ENCODE peak calls at places on chromosomes 16 and 17, in nine cellular contexts. X is HEK293T; U is mucosa of descending colon; M is heart left ventricle; J is H7; P is NCI-H1436; A is stimulated activated CD4-positive, alpha-beta T cell treated with anti-CD3 and anti-CD28 coated beads, Interleukin-15, amount 100 ng/mL, for 24 hours; C is GM19239; Y is LHCN-M2. H is an unnamed sample.

GRCh38 chr17:57557793-57558681 is 187.1 kb downstream of the CCDC182 start:
- DNase-seq in U (no peak), M (no peak), J (no peak), P (peak; percentile 55), A (no peak), X (no peak), Y (peak; percentile 83), C (no peak), H (peak; percentile 79)

GRCh38 chr17:16282522-16282921 is 65.5 kb downstream of the PIGL start:
- DNase-seq in X (no peak), P (no peak), A (no peak), U (no peak), C (no peak), Y (peak; percentile 82), M (no peak), J (no peak), H (peak; percentile 84)

GRCh38 chr17:16875662-16876061 is 96.3 kb downstream of the TNFRSF13B start:
- DNase-seq in U (no peak), A (no peak), Y (no peak), X (no peak), M (no peak), P (no peak), C (no peak), J (no peak), H (no peak)

GRCh38 chr16:24929409-24929808 is 83.6 kb downstream of the SLC5A11 start:
- DNase-seq in J (no peak), X (no peak), P (no peak), U (no peak), Y (no peak), C (no peak), A (no peak), M (no peak), H (no peak)

GRCh38 chr17:79777166-79777843 is 643 bp upstream of the CBX2 start:
- DNase-seq in J (peak; percentile 71), X (no peak), Y (peak; percentile 51), U (no peak), A (peak; percentile 56), C (no peak), P (peak; percentile 81), M (peak; percentile 83), H (peak; percentile 46)

GRCh38 chr16:87123356-87124001 is 193.7 kb downstream of the C16orf95 start:
- DNase-seq in J (peak; percentile 23), C (no peak), Y (no peak), X (no peak), A (no peak), U (no peak), P (no peak), M (no peak), H (peak; percentile 52)

GRCh38 chr16:22945361-22945760 is 131.4 kb downstream of the HS3ST2 start:
- DNase-seq in Y (peak; percentile 3), U (no peak), C (no peak), X (no peak), P (no peak), A (no peak), M (no peak), J (no peak), H (no peak)

GRCh38 chr16:73122604-73123386 is 74.9 kb upstream of the ZFHX3 start:
- DNase-seq in M (peak; percentile 75), C (no peak), Y (no peak), P (no peak), J (no peak), X (no peak), U (no peak), A (no peak), H (peak; percentile 46)

GRCh38 chr16:74607967-74608356 is 1.0 kb upstream of the GLG1 start:
- DNase-seq in Y (peak; percentile 31), M (no peak), A (no peak), U (no peak), J (no peak), P (peak; percentile 8), C (no peak), X (peak; percentile 17), H (peak; percentile 33)

GRCh38 chr17:46264456-46265198 is 30.3 kb upstream of the LRRC37A start:
- DNase-seq in A (peak; percentile 20), M (no peak), X (no peak), C (no peak), J (peak; percentile 22), U (no peak), Y (peak; percentile 74), P (no peak), H (peak; percentile 80)

GRCh38 chr17:58572846-58573245 is 58.4 kb upstream of the MTMR4 start:
- DNase-seq in X (no peak), P (no peak), U (no peak), C (no peak), J (no peak), Y (no peak), M (no peak), A (no peak), H (no peak)

GRCh38 chr17:970388-970768 is 9.2 kb downstream of the NXN start:
- DNase-seq in P (no peak), Y (no peak), A (no peak), J (peak; percentile 55), X (no peak), C (no peak), M (peak; percentile 12), U (no peak), H (no peak)

GRCh38 chr17:35433075-35433894 is 985 bp upstream of the SLFN12 start:
- DNase-seq in U (peak; percentile 57), Y (peak; percentile 100), X (peak; percentile 26), P (no peak), M (peak; percentile 76), A (peak; percentile 83), J (peak; percentile 52), C (no peak), H (peak; percentile 98)

GRCh38 chr16:80117731-80118130 is 423.1 kb upstream of the DYNLRB2 start:
- DNase-seq in P (no peak), J (no peak), C (no peak), Y (no peak), M (no peak), X (no peak), A (no peak), U (no peak), H (no peak)

GRCh38 chr17:50550661-50551432 is 3.9 kb downstream of the SPATA20 start:
- DNase-seq in A (no peak), Y (peak; percentile 53), C (no peak), X (peak; percentile 80), P (peak; percentile 52), J (peak; percentile 96), U (peak; percentile 73), M (peak; percentile 87), H (peak; percentile 54)

GRCh38 chr16:27677300-27677699 is 127.4 kb downstream of the KATNIP start:
- DNase-seq in C (no peak), X (no peak), U (no peak), J (no peak), Y (peak; percentile 11), P (no peak), M (no peak), A (no peak), H (no peak)

GRCh38 chr17:19325542-19325941 is 37.0 kb downstream of the B9D1 start:
- DNase-seq in J (no peak), M (no peak), A (no peak), X (no peak), U (no peak), C (no peak), P (no peak), Y (no peak), H (no peak)

GRCh38 chr17:60167095-60167741 is 17.4 kb downstream of the CA4 start:
- DNase-seq in M (no peak), U (peak; percentile 43), Y (peak; percentile 56), J (no peak), A (no peak), P (no peak), C (no peak), X (no peak), H (peak; percentile 34)

GRCh38 chr16:82609140-82609539 is 17.6 kb upstream of the CDH13 start:
- DNase-seq in A (no peak), J (no peak), U (no peak), C (no peak), M (peak; percentile 73), P (no peak), X (no peak), Y (no peak), H (no peak)

GRCh38 chr17:76481091-76481655 is 13.8 kb downstream of the AANAT start:
- DNase-seq in Y (no peak), A (no peak), U (no peak), J (no peak), C (peak; percentile 91), P (no peak), X (no peak), M (no peak), H (no peak)

GRCh38 chr17:7932483-7932891 is 481 bp downstream of the CNTROB start:
- DNase-seq in Y (peak; percentile 43), J (peak; percentile 78), A (peak; percentile 51), M (no peak), X (peak; percentile 41), C (no peak), U (peak; percentile 46), P (no peak), H (peak; percentile 8)

GRCh38 chr17:44792276-44792675 is 33.5 kb downstream of the ADAM11 start:
- DNase-seq in M (no peak), P (no peak), A (no peak), Y (peak; percentile 41), C (no peak), U (no peak), J (no peak), X (no peak), H (peak; percentile 60)

GRCh38 chr17:55635253-55635766 is 87.4 kb downstream of the TMEM100 start:
- DNase-seq in U (no peak), C (no peak), Y (no peak), M (no peak), X (no peak), J (no peak), P (no peak), A (no peak), H (no peak)

GRCh38 chr17:34556384-34556783 is 23.0 kb upstream of the TMEM132E start:
- DNase-seq in P (no peak), J (peak; percentile 79), U (peak; percentile 10), A (no peak), X (no peak), C (no peak), M (no peak), Y (no peak), H (no peak)

GRCh38 chr16:17177242-17177967 is 293.4 kb downstream of the XYLT1 start:
- DNase-seq in M (no peak), U (no peak), Y (peak; percentile 8), J (no peak), P (no peak), X (no peak), A (no peak), C (no peak), H (no peak)